ENCODE peak calls at places on chromosomes 6 and 20, in nine cellular contexts. I is G401, B is T-helper 9 cell, O is gastrocnemius medialis, U is kidney tubule cell, W is pancreas, L is GM23248, G is EL, E is EH. Z is an unnamed sample.

GRCh38 chr6:16803294-16804006 is 42.2 kb upstream of the ATXN1 start:
- DNase-seq in O (no peak), W (no peak), I (peak), G (no peak), E (no peak), L (no peak), B (no peak), U (peak), Z (no peak)

GRCh38 chr6:135002229-135002844 is 52.3 kb downstream of the HBS1L start:
- DNase-seq in G (peak), B (no peak), L (peak), O (no peak), W (no peak), I (peak), U (peak), E (peak), Z (no peak)

GRCh38 chr6:11653028-11653583 is 115.6 kb downstream of the TMEM170B start:
- DNase-seq in U (peak), B (no peak), O (no peak), W (no peak), E (peak), G (peak), I (no peak), L (peak), Z (peak)

GRCh38 chr20:63257629-63258028 is 3.4 kb upstream of the NKAIN4 start:
- DNase-seq in I (no peak), W (no peak), E (no peak), U (no peak), B (no peak), G (no peak), O (no peak), L (no peak), Z (no peak)

GRCh38 chr6:35048631-35049083 is 92.5 kb downstream of the TCP11 start:
- DNase-seq in L (peak), I (peak), G (peak), E (peak), U (no peak), O (no peak), W (no peak), B (no peak), Z (no peak)

GRCh38 chr6:63598001-63598250 is 25.6 kb downstream of the LOC128125822 start:
- DNase-seq in E (no peak), W (no peak), U (no peak), O (no peak), I (no peak), B (no peak), G (no peak), L (no peak), Z (no peak)

GRCh38 chr6:156694679-156695078 is 82.5 kb upstream of the ARID1B start:
- DNase-seq in L (no peak), W (no peak), G (no peak), U (no peak), B (no peak), E (no peak), I (no peak), O (no peak), Z (no peak)

GRCh38 chr6:161168281-161168891 is 105.5 kb downstream of the AGPAT4 start:
- DNase-seq in B (no peak), I (peak), W (no peak), O (no peak), L (peak), E (peak), U (peak), G (peak), Z (peak)

GRCh38 chr6:136014454-136015421 is 163.2 kb downstream of the PDE7B start:
- DNase-seq in I (no peak), W (no peak), L (peak), U (peak), G (peak), E (peak), B (no peak), O (no peak), Z (no peak)

GRCh38 chr6:25112207-25112874 is 166.8 kb upstream of the CARMIL1 start:
- DNase-seq in E (no peak), W (no peak), U (no peak), L (no peak), B (no peak), G (no peak), O (no peak), I (no peak), Z (peak)